ENCODE peak calls at places on chromosomes 3 and 15, in six cellular contexts. T is fibroblast of lung, X is colonic mucosa, F is IMR-90, K is foreskin keratinocyte, L is GM13976. Y is an unnamed sample.

GRCh38 chr3:108178676-108179075 is 43.5 kb downstream of the IFT57 start:
- DNase-seq in T (peak; percentile 47), X (no peak), F (peak; percentile 66), K (no peak), L (no peak), Y (no peak)

GRCh38 chr3:111968319-111969059 is 10.3 kb upstream of the ABHD10 start:
- DNase-seq in T (no peak), X (no peak), F (peak; percentile 12), K (no peak), L (no peak), Y (no peak)

GRCh38 chr3:33277193-33277882 is at the start of gene FBXL2:
- DNase-seq in T (peak; percentile 70), X (peak; percentile 22), F (peak; percentile 49), K (peak; percentile 15), L (peak; percentile 81), Y (no peak)

GRCh38 chr15:51721199-51721960 is 16.1 kb downstream of the LYSMD2 start:
- DNase-seq in T (peak; percentile 64), X (no peak), F (peak; percentile 16), K (no peak), L (no peak), Y (no peak)

GRCh38 chr15:88539441-88539840 is 7.0 kb downstream of the DET1 start:
- DNase-seq in T (no peak), X (no peak), F (no peak), K (no peak), L (no peak), Y (no peak)

GRCh38 chr15:70210076-70210475 is 112.4 kb upstream of the TLE3 start:
- DNase-seq in T (no peak), X (no peak), F (no peak), K (no peak), L (no peak), Y (no peak)

GRCh38 chr3:169764164-169764452 is 752 bp downstream of the TERC start:
- DNase-seq in T (peak; percentile 69), X (no peak), F (peak; percentile 29), K (no peak), L (peak; percentile 75), Y (no peak)

GRCh38 chr15:73922186-73923151 is 3.8 kb upstream of the LOXL1 start:
- DNase-seq in T (peak; percentile 70), X (no peak), F (peak; percentile 70), K (no peak), L (no peak), Y (no peak)

GRCh38 chr3:114418724-114419543 is 125.1 kb downstream of the TIGIT start:
- DNase-seq in T (peak; percentile 81), X (no peak), F (peak; percentile 95), K (peak; percentile 21), L (peak; percentile 37), Y (peak; percentile 61)

GRCh38 chr15:43285609-43286037 is 18.9 kb upstream of the TGM5 start:
- DNase-seq in T (peak; percentile 42), X (peak; percentile 45), F (peak; percentile 67), K (peak; percentile 18), L (peak; percentile 86), Y (no peak)

GRCh38 chr3:27714692-27715453 is 7.2 kb downstream of the EOMES start:
- DNase-seq in T (no peak), X (peak; percentile 61), F (no peak), K (no peak), L (no peak), Y (no peak)

GRCh38 chr3:159635047-159635641 is 353.5 kb upstream of the IL12A start:
- DNase-seq in T (peak; percentile 83), X (no peak), F (peak; percentile 72), K (no peak), L (no peak), Y (peak; percentile 52)

GRCh38 chr3:149816986-149817385 is 4.0 kb downstream of the RNF13 start:
- DNase-seq in T (no peak), X (no peak), F (peak; percentile 82), K (peak; percentile 50), L (peak; percentile 20), Y (peak; percentile 18)

GRCh38 chr3:100057716-100058575 is 56.4 kb downstream of the FILIP1L start:
- DNase-seq in T (peak; percentile 56), X (no peak), F (no peak), K (no peak), L (no peak), Y (no peak)

GRCh38 chr3:39241502-39241901 is 38.3 kb downstream of the CX3CR1 start:
- DNase-seq in T (no peak), X (no peak), F (no peak), K (no peak), L (no peak), Y (no peak)

GRCh38 chr15:25864966-25865365 is 1.8 kb upstream of the ATP10A start:
- DNase-seq in T (peak; percentile 76), X (no peak), F (peak; percentile 66), K (no peak), L (no peak), Y (no peak)

GRCh38 chr3:103906808-103907207 is 1459.9 kb upstream of the ALCAM start:
- DNase-seq in T (no peak), X (no peak), F (no peak), K (no peak), L (no peak), Y (no peak)

GRCh38 chr3:64264491-64265109 is 39.3 kb upstream of the PRICKLE2 start:
- DNase-seq in T (peak; percentile 29), X (no peak), F (peak; percentile 32), K (no peak), L (no peak), Y (no peak)

DNA sequence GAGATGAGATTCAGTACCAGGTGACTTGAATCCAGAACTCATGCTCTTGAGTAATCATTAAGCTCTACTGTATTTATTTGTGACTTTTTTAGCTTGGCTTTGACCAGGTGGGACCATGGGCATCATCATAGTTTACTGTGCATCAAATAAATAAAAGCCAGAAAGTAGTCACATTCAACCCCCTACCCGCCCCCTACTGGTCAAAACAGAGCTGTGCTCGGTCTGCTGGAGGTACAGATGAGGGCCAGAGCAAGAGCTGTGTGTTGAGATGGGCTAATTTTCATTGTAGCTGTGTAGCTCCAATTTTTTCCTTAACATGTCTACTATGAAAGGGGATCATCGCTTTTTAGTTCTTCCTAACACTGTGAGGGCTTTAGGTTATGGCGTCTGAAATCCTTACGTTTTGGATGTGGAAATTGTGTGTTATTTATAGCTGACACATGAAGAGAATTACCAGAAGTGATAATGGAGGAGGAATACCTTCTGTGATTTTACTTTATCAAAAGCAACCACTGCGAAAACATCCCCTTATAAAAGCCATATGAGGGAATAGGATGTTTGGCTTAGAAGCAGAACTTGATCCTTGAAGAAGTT is 375.1 kb downstream of the PTPRG start:
- DNase-seq in T (no peak), X (peak; percentile 23), F (peak; percentile 15), K (no peak), L (peak; percentile 35), Y (no peak)
- TF ChIP-seq CTCF in T (peak; percentile 67), X (no peak), F (peak; percentile 46), K (peak; percentile 66), L (peak; percentile 66), Y (peak; percentile 68)

DNA sequence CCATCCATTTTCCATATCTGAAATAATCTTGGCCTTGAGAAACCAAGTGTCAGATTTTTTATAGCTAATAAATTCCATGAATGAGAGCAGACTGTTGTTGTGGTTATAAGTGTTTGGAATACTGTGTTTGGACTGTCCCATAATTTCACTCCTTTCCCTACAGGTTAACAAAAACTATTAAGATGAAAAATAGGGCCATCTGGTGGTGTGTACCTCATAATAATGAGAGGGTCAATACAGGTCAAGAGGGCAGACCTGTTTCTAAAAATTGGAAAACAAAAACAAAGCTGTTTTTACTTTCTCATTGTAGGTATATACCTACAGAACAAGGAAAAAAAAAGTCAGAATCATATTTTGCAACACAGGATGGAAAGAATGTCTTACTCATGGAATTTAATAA is 553.8 kb upstream of the SGO1 start:
- DNase-seq in T (no peak), X (no peak), F (no peak), K (no peak), L (no peak), Y (no peak)
- TF ChIP-seq CTCF in T (no peak), X (no peak), F (no peak), K (no peak), L (no peak), Y (no peak)

GRCh38 chr15:22962611-22963010 is 17.6 kb downstream of the CYFIP1 start:
- DNase-seq in T (no peak), X (no peak), F (no peak), K (no peak), L (no peak), Y (no peak)

GRCh38 chr15:22960126-22960525 is 20.0 kb downstream of the CYFIP1 start:
- DNase-seq in T (no peak), X (no peak), F (no peak), K (no peak), L (no peak), Y (no peak)

GRCh38 chr15:22963546-22964125 is 16.5 kb downstream of the CYFIP1 start:
- DNase-seq in T (no peak), X (no peak), F (peak; percentile 44), K (no peak), L (no peak), Y (no peak)

GRCh38 chr15:22960587-22960986 is 19.6 kb downstream of the CYFIP1 start:
- DNase-seq in T (no peak), X (no peak), F (no peak), K (no peak), L (no peak), Y (no peak)

GRCh38 chr15:22961661-22962221 is 18.4 kb downstream of the CYFIP1 start:
- DNase-seq in T (peak; percentile 42), X (no peak), F (peak; percentile 41), K (no peak), L (no peak), Y (no peak)
- TF ChIP-seq CTCF in T (no peak), X (no peak), F (no peak), K (no peak), L (no peak), Y (no peak)

DNA sequence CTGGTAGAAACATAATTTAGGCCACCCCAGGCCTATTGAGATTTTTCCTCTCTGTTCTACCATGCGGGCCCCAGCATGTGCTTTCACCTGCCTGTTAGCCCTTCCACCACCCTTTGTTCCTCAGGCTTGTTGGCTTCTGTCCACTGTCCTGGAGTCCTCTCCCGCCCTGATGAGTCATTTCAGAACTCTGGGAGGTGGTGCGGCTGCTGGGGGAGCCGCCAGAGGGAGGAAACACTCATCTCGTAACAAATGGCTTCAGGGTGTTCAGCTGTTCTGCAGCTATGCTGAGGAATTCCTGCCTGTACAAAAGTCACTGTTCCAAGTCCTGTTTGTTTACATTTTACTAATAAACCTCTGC is 36.3 kb downstream of the LRTM1 start:
- DNase-seq in T (peak; percentile 98), X (peak; percentile 83), F (peak; percentile 97), K (peak; percentile 93), L (no peak), Y (peak; percentile 81)
- TF ChIP-seq CTCF in T (peak; percentile 61), X (peak; percentile 28), F (peak; percentile 60), K (peak; percentile 68), L (no peak), Y (peak; percentile 66)

DNA sequence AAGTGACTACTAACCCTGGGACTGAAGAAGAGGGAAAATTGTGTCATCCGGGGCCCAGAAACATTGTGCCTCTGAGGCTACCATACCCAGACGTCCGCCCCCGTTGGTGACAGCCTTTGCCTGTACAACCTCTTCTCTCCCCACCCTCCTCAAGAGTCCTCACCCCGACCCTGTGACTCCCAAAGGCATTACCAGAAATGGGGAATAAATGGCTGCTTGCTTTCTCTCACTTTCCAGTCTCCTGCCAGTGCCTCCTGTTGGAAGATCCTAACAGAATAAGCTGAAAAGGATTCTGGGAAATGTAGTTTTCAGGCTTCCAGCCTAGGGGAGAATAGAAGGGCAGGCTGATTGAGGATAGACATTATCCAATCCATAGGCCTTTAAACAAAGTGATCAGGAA is 30.8 kb upstream of the SLC25A36 start:
- DNase-seq in T (no peak), X (no peak), F (peak; percentile 7), K (no peak), L (no peak), Y (no peak)
- TF ChIP-seq CTCF in T (peak; percentile 20), X (no peak), F (no peak), K (peak; percentile 39), L (no peak), Y (peak; percentile 14)

GRCh38 chr3:134807189-134807588 is 12.1 kb downstream of the EPHB1 start:
- DNase-seq in T (no peak), X (no peak), F (no peak), K (no peak), L (no peak), Y (no peak)
- TF ChIP-seq CTCF in T (no peak), X (no peak), F (no peak), K (no peak), L (no peak), Y (no peak)

Y was measured in epithelial cell of proximal tubule.